ENCODE peak calls at places on chromosomes 1 and 21, in seven cellular contexts. G, Q, M, N, F, Y and Z are unnamed samples.
A peak's percentile ranks its signal among the peaks of the same experiment; 100 is the strongest.

GRCh38 chr1:179879797-179880196 is 2.2 kb upstream of the TOR1AIP2 start:
- DNase-seq in N (no peak), Y (no peak), M (no peak), Q (no peak), G (no peak), F (no peak), Z (peak; percentile 37)

GRCh38 chr1:19708558-19708957 is 43.9 kb downstream of the HTR6 start:
- DNase-seq in Y (no peak), F (no peak), G (no peak), N (no peak), Q (no peak), M (no peak), Z (no peak)

GRCh38 chr1:76547916-76548315 is 319.4 kb upstream of the ST6GALNAC5 start:
- DNase-seq in Q (no peak), M (no peak), F (no peak), Y (no peak), G (no peak), N (no peak), Z (no peak)

GRCh38 chr1:205523891-205524793 is 19.7 kb downstream of the CDK18 start:
- DNase-seq in F (peak; percentile 76), M (peak; percentile 87), Q (peak; percentile 16), N (peak; percentile 89), G (peak; percentile 73), Y (peak; percentile 67), Z (peak; percentile 86)

GRCh38 chr1:179253286-179253972 is 24.0 kb upstream of the ABL2 start:
- DNase-seq in Q (no peak), Y (no peak), M (no peak), F (no peak), N (no peak), G (no peak), Z (no peak)

GRCh38 chr21:45525910-45526306 is 16.3 kb downstream of the SLC19A1 start:
- DNase-seq in Y (no peak), Q (no peak), N (peak; percentile 5), F (no peak), G (peak; percentile 20), M (no peak), Z (no peak)

GRCh38 chr1:12518956-12519707 is 98.9 kb downstream of the DHRS3 start:
- DNase-seq in F (peak; percentile 46), Q (no peak), Y (no peak), M (no peak), G (peak; percentile 59), N (no peak), Z (no peak)

GRCh38 chr1:11571906-11572616 is 82.2 kb downstream of the FBXO2 start:
- DNase-seq in Q (no peak), M (peak; percentile 50), N (peak; percentile 81), F (no peak), G (no peak), Y (no peak), Z (no peak)

GRCh38 chr1:205013683-205014367 is 29.2 kb upstream of the CNTN2 start:
- DNase-seq in F (peak; percentile 5), N (no peak), M (no peak), Q (no peak), Y (no peak), G (no peak), Z (no peak)

GRCh38 chr21:29025328-29025713 is 853 bp downstream of the USP16 start:
- DNase-seq in G (no peak), N (no peak), Q (no peak), Y (no peak), M (no peak), F (peak; percentile 45), Z (no peak)

GRCh38 chr1:168236836-168237611 is 11.2 kb downstream of the SFT2D2 start:
- DNase-seq in F (no peak), N (no peak), Q (no peak), M (no peak), G (no peak), Y (no peak), Z (no peak)

GRCh38 chr1:51439895-51440294 is 79.2 kb downstream of the EPS15 start:
- DNase-seq in Y (no peak), M (no peak), Q (no peak), N (no peak), F (no peak), G (no peak), Z (no peak)

GRCh38 chr1:153483776-153484175 is 23.3 kb upstream of the S100A7 start:
- DNase-seq in F (no peak), Y (no peak), G (no peak), N (peak; percentile 60), Q (no peak), M (no peak), Z (no peak)

GRCh38 chr1:29789221-29789909 is 553.0 kb downstream of the PTPRU start:
- DNase-seq in N (no peak), G (no peak), Q (no peak), F (no peak), M (no peak), Y (no peak), Z (no peak)

GRCh38 chr1:23865543-23865930 is 2.6 kb downstream of the FUCA1 start:
- DNase-seq in F (peak; percentile 49), Q (peak; percentile 1), N (no peak), G (no peak), M (no peak), Y (no peak), Z (peak; percentile 42)

GRCh38 chr21:36909901-36910561 is 56.4 kb downstream of the HLCS start:
- DNase-seq in Y (no peak), N (no peak), F (peak; percentile 99), G (no peak), Q (peak; percentile 91), M (no peak), Z (no peak)

GRCh38 chr21:36904093-36904666 is 62.3 kb downstream of the HLCS start:
- DNase-seq in N (no peak), G (no peak), F (no peak), Y (no peak), M (no peak), Q (no peak), Z (no peak)

GRCh38 chr21:36910581-36911307 is 55.7 kb downstream of the HLCS start:
- DNase-seq in M (peak; percentile 70), Q (peak; percentile 45), Y (no peak), F (peak; percentile 55), G (no peak), N (no peak), Z (no peak)

GRCh38 chr21:36909423-36909822 is 57.0 kb downstream of the HLCS start:
- DNase-seq in F (no peak), N (no peak), M (no peak), G (no peak), Y (no peak), Q (no peak), Z (no peak)

DNA sequence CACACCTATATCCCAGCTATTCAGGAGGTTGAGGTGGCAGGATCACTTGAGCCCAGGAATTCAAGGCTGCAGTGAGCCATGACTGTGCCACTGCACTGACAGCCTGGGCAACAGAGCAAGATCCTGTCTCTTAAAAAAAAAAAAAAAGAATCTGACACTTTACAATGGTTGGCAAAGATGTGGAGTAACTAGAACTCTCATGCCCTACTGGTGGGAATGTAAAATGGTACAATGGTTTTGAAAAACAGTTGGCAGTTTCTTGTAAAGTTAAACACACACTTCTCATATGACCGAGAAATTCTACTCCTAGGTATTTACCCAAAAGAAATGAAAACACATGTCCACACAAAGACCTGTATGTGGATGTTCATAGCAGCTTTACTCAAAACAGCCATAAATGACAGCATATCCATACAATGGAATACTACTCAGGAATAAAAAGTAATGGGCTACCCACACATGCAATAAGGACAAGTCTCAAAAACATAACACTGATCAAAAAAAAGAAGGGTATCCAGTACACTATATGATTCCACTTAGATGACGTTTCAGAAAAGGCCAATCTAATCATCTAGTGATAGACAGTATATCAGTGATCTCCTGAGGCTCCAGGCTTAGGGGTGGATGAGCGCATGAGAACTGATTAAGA is 58.1 kb downstream of the HLCS start:
- DNase-seq in M (no peak), Y (no peak), G (no peak), F (peak; percentile 51), N (no peak), Q (no peak), Z (no peak)
- TF ChIP-seq CTCF in M (no peak), Y (no peak), G (no peak), F (peak; percentile 16), N (no peak), Q (peak; percentile 6), Z (no peak)

DNA sequence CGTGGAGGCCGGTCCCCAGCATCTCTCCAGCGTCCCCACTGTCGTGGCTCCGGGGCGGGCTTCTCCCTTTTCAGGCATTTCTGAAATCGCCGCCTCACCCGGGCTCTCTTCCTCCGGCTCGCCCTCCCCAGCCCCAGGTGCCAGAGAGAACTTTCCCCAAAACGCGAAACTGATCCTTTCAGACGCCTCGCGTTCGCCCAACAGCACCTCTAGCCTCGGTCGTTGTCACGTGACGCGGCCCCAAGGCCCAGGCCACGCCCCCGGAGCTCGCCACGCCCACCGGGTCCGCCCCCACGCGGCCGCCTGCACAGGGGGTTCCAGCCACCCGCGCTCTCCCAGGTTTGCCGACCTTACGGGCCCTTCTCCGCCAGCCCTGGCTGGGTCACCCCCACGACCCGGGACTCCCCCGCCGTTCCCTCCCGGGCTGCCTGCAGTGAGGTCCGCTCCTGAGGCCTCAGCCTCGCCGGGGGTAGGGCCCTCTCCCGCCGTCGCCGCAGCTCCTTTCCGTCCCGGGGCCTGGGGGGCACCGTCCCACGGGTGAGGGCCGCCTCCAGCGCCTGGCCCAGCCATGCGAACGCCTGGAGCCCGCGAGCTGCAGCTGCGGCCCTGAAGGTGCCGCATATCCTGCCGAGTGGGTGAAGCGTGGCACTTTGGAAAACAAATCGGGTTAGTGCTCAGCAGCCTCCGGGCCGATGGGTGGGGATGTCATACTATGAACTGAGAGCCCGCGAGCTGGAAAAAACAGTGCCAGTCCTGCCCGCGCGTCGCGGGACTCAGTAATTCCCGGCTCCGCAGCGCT is 21.0 kb downstream of the H3-3A start:
- DNase-seq in G (peak; percentile 93), N (peak; percentile 93), Q (peak; percentile 34), F (peak; percentile 80), Y (peak; percentile 92), M (peak; percentile 95), Z (peak; percentile 97)
- TF ChIP-seq CTCF in G (no peak), N (no peak), Q (no peak), F (no peak), Y (no peak), M (no peak), Z (no peak)

DNA sequence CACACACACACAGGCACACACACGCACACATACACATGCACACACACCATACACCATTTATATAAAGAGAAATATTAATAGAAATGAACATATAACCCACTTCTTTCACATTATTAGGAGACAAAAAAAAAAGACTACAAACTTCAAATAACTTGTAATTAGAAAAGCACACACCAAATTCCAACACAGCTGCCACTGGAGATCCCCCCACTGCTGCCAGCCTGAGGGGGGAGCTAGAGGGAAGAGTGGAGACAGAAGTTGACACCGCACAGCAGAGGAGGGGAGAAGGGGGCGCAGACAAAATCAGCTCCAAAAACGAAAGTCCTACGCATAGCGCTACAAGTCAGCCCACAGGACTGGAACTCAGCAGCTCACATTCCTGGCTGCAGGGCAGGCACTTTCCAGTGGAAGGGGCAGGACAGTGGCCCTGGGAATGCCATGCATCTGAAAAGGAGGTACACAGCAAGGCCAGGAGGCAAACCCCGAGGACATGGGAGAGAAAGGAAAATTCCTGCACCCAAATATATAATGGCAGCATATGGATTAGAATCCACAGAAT is 36.5 kb downstream of the LGALS8 start:
- DNase-seq in Y (no peak), Q (no peak), N (no peak), G (no peak), F (no peak), M (no peak), Z (no peak)
- TF ChIP-seq CTCF in Y (no peak), Q (no peak), N (no peak), G (no peak), F (peak; percentile 4), M (no peak), Z (no peak)

DNA sequence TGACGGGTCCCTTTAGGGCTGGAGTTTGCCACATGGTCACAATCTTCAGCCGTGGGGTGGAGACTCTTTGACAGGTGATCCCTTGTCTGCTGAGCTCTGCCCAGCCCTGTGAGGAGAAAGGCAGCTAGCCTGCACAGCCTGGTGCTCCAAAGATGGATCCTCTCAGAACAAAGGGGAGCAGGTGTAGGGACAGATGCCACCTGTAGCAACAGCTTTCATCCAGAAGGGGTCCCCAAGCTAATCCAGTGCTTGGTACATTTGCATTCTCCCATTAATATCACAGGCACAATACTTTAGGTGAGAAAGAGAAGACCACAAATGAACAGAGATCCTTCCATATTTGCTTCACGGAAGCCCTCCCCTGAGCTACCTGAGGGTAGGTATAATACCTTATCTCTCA is 93.2 kb downstream of the CCDC185 start:
- DNase-seq in Y (no peak), G (no peak), M (peak; percentile 32), F (no peak), N (no peak), Q (no peak), Z (no peak)
- TF ChIP-seq CTCF in Y (peak; percentile 39), G (no peak), M (no peak), F (peak; percentile 8), N (peak; percentile 11), Q (no peak), Z (no peak)